ENCODE peak calls at places on chromosomes 6 and 20, in seven cellular contexts. One of them, this sample, is unnamed.

GRCh38 chr6:43812850-43813584 is 43.0 kb downstream of the VEGFA start:
- DNase-seq in cardiac muscle cell: no peak
- DNase-seq in fibroblast of the aortic adventitia: no peak
- DNase-seq in heart right ventricle: no peak
- DNase-seq in mesendoderm: no peak
- DNase-seq in right cardiac atrium: no peak
- DNase-seq in skeletal muscle cell: no peak
- DNase-seq in this sample: no peak

GRCh38 chr6:43807228-43808061 is 37.4 kb downstream of the VEGFA start:
- DNase-seq in cardiac muscle cell: no peak
- DNase-seq in fibroblast of the aortic adventitia: peak
- DNase-seq in heart right ventricle: no peak
- DNase-seq in mesendoderm: no peak
- DNase-seq in right cardiac atrium: peak
- DNase-seq in skeletal muscle cell: no peak
- DNase-seq in this sample: no peak

GRCh38 chr20:30811896-30812671 is 445.4 kb upstream of the DEFB115 start:
- DNase-seq in cardiac muscle cell: peak
- DNase-seq in fibroblast of the aortic adventitia: peak
- DNase-seq in heart right ventricle: peak
- DNase-seq in mesendoderm: peak
- DNase-seq in right cardiac atrium: peak
- DNase-seq in skeletal muscle cell: no peak
- DNase-seq in this sample: peak

GRCh38 chr20:64049887-64050260 is 435 bp upstream of the SOX18 start:
- DNase-seq in cardiac muscle cell: no peak
- DNase-seq in fibroblast of the aortic adventitia: no peak
- DNase-seq in heart right ventricle: peak
- DNase-seq in mesendoderm: no peak
- DNase-seq in right cardiac atrium: peak
- DNase-seq in skeletal muscle cell: no peak
- DNase-seq in this sample: peak

GRCh38 chr20:9301129-9302072 is 213.0 kb upstream of the LAMP5 start:
- DNase-seq in cardiac muscle cell: no peak
- DNase-seq in fibroblast of the aortic adventitia: peak
- DNase-seq in heart right ventricle: no peak
- DNase-seq in mesendoderm: no peak
- DNase-seq in right cardiac atrium: no peak
- DNase-seq in skeletal muscle cell: peak
- DNase-seq in this sample: no peak

GRCh38 chr6:150298029-150298380 is 70.8 kb upstream of the IYD start:
- DNase-seq in cardiac muscle cell: no peak
- DNase-seq in fibroblast of the aortic adventitia: no peak
- DNase-seq in heart right ventricle: no peak
- DNase-seq in mesendoderm: no peak
- DNase-seq in right cardiac atrium: no peak
- DNase-seq in skeletal muscle cell: no peak
- DNase-seq in this sample: no peak

GRCh38 chr6:132405143-132405915 is 4.1 kb upstream of the MOXD1 start:
- DNase-seq in cardiac muscle cell: no peak
- DNase-seq in fibroblast of the aortic adventitia: peak
- DNase-seq in heart right ventricle: no peak
- DNase-seq in mesendoderm: no peak
- DNase-seq in right cardiac atrium: no peak
- DNase-seq in skeletal muscle cell: no peak
- DNase-seq in this sample: no peak

GRCh38 chr6:150394886-150395285 is 26.1 kb downstream of the IYD start:
- DNase-seq in cardiac muscle cell: no peak
- DNase-seq in fibroblast of the aortic adventitia: no peak
- DNase-seq in heart right ventricle: no peak
- DNase-seq in mesendoderm: no peak
- DNase-seq in right cardiac atrium: no peak
- DNase-seq in skeletal muscle cell: no peak
- DNase-seq in this sample: no peak

GRCh38 chr6:35782424-35782823 is 1.6 kb downstream of the CLPSL1 start:
- DNase-seq in cardiac muscle cell: no peak
- DNase-seq in fibroblast of the aortic adventitia: no peak
- DNase-seq in heart right ventricle: no peak
- DNase-seq in mesendoderm: no peak
- DNase-seq in right cardiac atrium: no peak
- DNase-seq in skeletal muscle cell: no peak
- DNase-seq in this sample: no peak

GRCh38 chr6:104653786-104654185 is 205.9 kb downstream of the HACE1 start:
- DNase-seq in cardiac muscle cell: no peak
- DNase-seq in fibroblast of the aortic adventitia: no peak
- DNase-seq in heart right ventricle: no peak
- DNase-seq in mesendoderm: no peak
- DNase-seq in right cardiac atrium: no peak
- DNase-seq in skeletal muscle cell: no peak
- DNase-seq in this sample: no peak

GRCh38 chr6:156068870-156069269 is 613.2 kb upstream of the NOX3 start:
- DNase-seq in cardiac muscle cell: no peak
- DNase-seq in fibroblast of the aortic adventitia: no peak
- DNase-seq in heart right ventricle: no peak
- DNase-seq in mesendoderm: peak
- DNase-seq in right cardiac atrium: no peak
- DNase-seq in skeletal muscle cell: no peak
- DNase-seq in this sample: no peak

GRCh38 chr6:154995241-154996162 is at the start of gene TIAM2:
- DNase-seq in cardiac muscle cell: peak
- DNase-seq in fibroblast of the aortic adventitia: no peak
- DNase-seq in heart right ventricle: peak
- DNase-seq in mesendoderm: peak
- DNase-seq in right cardiac atrium: peak
- DNase-seq in skeletal muscle cell: no peak
- DNase-seq in this sample: peak

GRCh38 chr20:51750037-51750769 is 18.0 kb downstream of the ATP9A start:
- DNase-seq in cardiac muscle cell: no peak
- DNase-seq in fibroblast of the aortic adventitia: peak
- DNase-seq in heart right ventricle: peak
- DNase-seq in mesendoderm: peak
- DNase-seq in right cardiac atrium: peak
- DNase-seq in skeletal muscle cell: peak
- DNase-seq in this sample: peak

GRCh38 chr6:170164271-170164900 is 126.5 kb downstream of the DLL1 start:
- DNase-seq in cardiac muscle cell: no peak
- DNase-seq in fibroblast of the aortic adventitia: no peak
- DNase-seq in heart right ventricle: no peak
- DNase-seq in mesendoderm: no peak
- DNase-seq in right cardiac atrium: no peak
- DNase-seq in skeletal muscle cell: no peak
- DNase-seq in this sample: peak

GRCh38 chr20:19609642-19610223 is 148.3 kb upstream of the RIN2 start:
- DNase-seq in cardiac muscle cell: no peak
- DNase-seq in fibroblast of the aortic adventitia: no peak
- DNase-seq in heart right ventricle: no peak
- DNase-seq in mesendoderm: no peak
- DNase-seq in right cardiac atrium: no peak
- DNase-seq in skeletal muscle cell: no peak
- DNase-seq in this sample: no peak

GRCh38 chr6:139951172-139951571 is 576.7 kb upstream of the CITED2 start:
- DNase-seq in cardiac muscle cell: no peak
- DNase-seq in fibroblast of the aortic adventitia: no peak
- DNase-seq in heart right ventricle: no peak
- DNase-seq in mesendoderm: no peak
- DNase-seq in right cardiac atrium: no peak
- DNase-seq in skeletal muscle cell: no peak
- DNase-seq in this sample: no peak

GRCh38 chr6:32607263-32607987 is 17.8 kb upstream of the HLA-DRB1 start:
- DNase-seq in cardiac muscle cell: no peak
- DNase-seq in fibroblast of the aortic adventitia: no peak
- DNase-seq in heart right ventricle: no peak
- DNase-seq in mesendoderm: no peak
- DNase-seq in right cardiac atrium: no peak
- DNase-seq in skeletal muscle cell: no peak
- DNase-seq in this sample: no peak

GRCh38 chr20:11229772-11230171 is 556.0 kb upstream of the JAG1 start:
- DNase-seq in cardiac muscle cell: peak
- DNase-seq in fibroblast of the aortic adventitia: peak
- DNase-seq in heart right ventricle: peak
- DNase-seq in mesendoderm: peak
- DNase-seq in right cardiac atrium: peak
- DNase-seq in skeletal muscle cell: peak
- DNase-seq in this sample: no peak

GRCh38 chr20:17381701-17382100 is 149.5 kb downstream of the BFSP1 start:
- DNase-seq in cardiac muscle cell: no peak
- DNase-seq in fibroblast of the aortic adventitia: no peak
- DNase-seq in heart right ventricle: no peak
- DNase-seq in mesendoderm: no peak
- DNase-seq in right cardiac atrium: no peak
- DNase-seq in skeletal muscle cell: no peak
- DNase-seq in this sample: no peak

GRCh38 chr6:52522151-52522626 is 54.7 kb downstream of the TRAM2 start:
- DNase-seq in cardiac muscle cell: no peak
- DNase-seq in fibroblast of the aortic adventitia: peak
- DNase-seq in heart right ventricle: peak
- DNase-seq in mesendoderm: no peak
- DNase-seq in right cardiac atrium: peak
- DNase-seq in skeletal muscle cell: no peak
- DNase-seq in this sample: peak

GRCh38 chr6:118893095-118893881 is 664 bp upstream of the ASF1A start:
- DNase-seq in cardiac muscle cell: peak
- DNase-seq in fibroblast of the aortic adventitia: peak
- DNase-seq in heart right ventricle: no peak
- DNase-seq in mesendoderm: peak
- DNase-seq in right cardiac atrium: peak
- DNase-seq in skeletal muscle cell: no peak
- DNase-seq in this sample: peak

GRCh38 chr6:139871844-139872510 is 497.5 kb upstream of the CITED2 start:
- DNase-seq in cardiac muscle cell: no peak
- DNase-seq in fibroblast of the aortic adventitia: no peak
- DNase-seq in heart right ventricle: no peak
- DNase-seq in mesendoderm: no peak
- DNase-seq in right cardiac atrium: no peak
- DNase-seq in skeletal muscle cell: no peak
- DNase-seq in this sample: no peak

GRCh38 chr6:51996296-51996947 is 91.0 kb downstream of the PKHD1 start:
- DNase-seq in cardiac muscle cell: no peak
- DNase-seq in fibroblast of the aortic adventitia: no peak
- DNase-seq in heart right ventricle: no peak
- DNase-seq in mesendoderm: no peak
- DNase-seq in right cardiac atrium: no peak
- DNase-seq in skeletal muscle cell: no peak
- DNase-seq in this sample: no peak

GRCh38 chr6:90611543-90611864 is 24.6 kb upstream of the MAP3K7 start:
- DNase-seq in cardiac muscle cell: no peak
- DNase-seq in fibroblast of the aortic adventitia: no peak
- DNase-seq in heart right ventricle: no peak
- DNase-seq in mesendoderm: no peak
- DNase-seq in right cardiac atrium: no peak
- DNase-seq in skeletal muscle cell: no peak
- DNase-seq in this sample: no peak
- H3K4me3 ChIP-seq in cardiac muscle cell: peak
- H3K4me3 ChIP-seq in fibroblast of the aortic adventitia: peak
- H3K4me3 ChIP-seq in heart right ventricle: peak
- H3K4me3 ChIP-seq in mesendoderm: peak
- H3K4me3 ChIP-seq in right cardiac atrium: peak
- H3K4me3 ChIP-seq in skeletal muscle cell: peak
- H3K4me3 ChIP-seq in this sample: peak

GRCh38 chr6:16504608-16505007 is 256.7 kb downstream of the ATXN1 start:
- DNase-seq in cardiac muscle cell: no peak
- DNase-seq in fibroblast of the aortic adventitia: no peak
- DNase-seq in heart right ventricle: no peak
- DNase-seq in mesendoderm: no peak
- DNase-seq in right cardiac atrium: no peak
- DNase-seq in skeletal muscle cell: no peak
- DNase-seq in this sample: no peak

GRCh38 chr6:16508959-16509358 is 252.3 kb downstream of the ATXN1 start:
- DNase-seq in cardiac muscle cell: no peak
- DNase-seq in fibroblast of the aortic adventitia: no peak
- DNase-seq in heart right ventricle: no peak
- DNase-seq in mesendoderm: no peak
- DNase-seq in right cardiac atrium: no peak
- DNase-seq in skeletal muscle cell: no peak
- DNase-seq in this sample: no peak

GRCh38 chr6:16505711-16506362 is 255.4 kb downstream of the ATXN1 start:
- DNase-seq in cardiac muscle cell: no peak
- DNase-seq in fibroblast of the aortic adventitia: peak
- DNase-seq in heart right ventricle: no peak
- DNase-seq in mesendoderm: no peak
- DNase-seq in right cardiac atrium: no peak
- DNase-seq in skeletal muscle cell: peak
- DNase-seq in this sample: no peak

GRCh38 chr6:16503241-16503775 is 258.0 kb downstream of the ATXN1 start:
- DNase-seq in cardiac muscle cell: no peak
- DNase-seq in fibroblast of the aortic adventitia: no peak
- DNase-seq in heart right ventricle: no peak
- DNase-seq in mesendoderm: no peak
- DNase-seq in right cardiac atrium: no peak
- DNase-seq in skeletal muscle cell: no peak
- DNase-seq in this sample: no peak

DNA sequence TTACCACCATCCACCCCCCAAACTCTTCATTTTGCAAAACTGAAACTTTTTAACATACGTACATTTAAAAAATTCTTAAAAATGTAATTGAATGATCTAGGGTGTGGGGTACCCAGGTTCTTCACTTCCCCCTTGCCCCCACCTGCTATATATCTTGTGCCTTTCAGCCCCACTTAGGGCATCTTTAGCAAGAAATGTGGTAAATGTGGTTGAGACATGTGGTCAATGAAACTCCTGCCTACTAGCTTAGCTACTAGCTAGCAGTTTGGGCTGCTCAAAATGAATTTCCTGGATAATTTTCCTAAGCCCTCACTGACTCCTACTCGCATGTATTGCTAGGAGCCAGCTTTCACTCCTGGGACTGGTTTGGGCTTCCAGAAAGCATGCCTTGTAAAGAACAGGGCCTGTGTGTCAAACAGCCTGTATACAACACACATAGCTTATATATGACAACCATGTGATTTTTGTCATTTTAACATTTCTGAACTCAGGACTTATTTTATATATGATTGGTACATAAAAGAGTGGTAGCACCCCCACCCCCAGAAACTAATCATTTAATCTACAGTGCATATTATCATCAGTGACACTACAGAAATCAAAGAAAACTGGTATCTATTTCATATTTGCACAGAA is 257.2 kb downstream of the ATXN1 start:
- DNase-seq in cardiac muscle cell: no peak
- DNase-seq in fibroblast of the aortic adventitia: no peak
- DNase-seq in heart right ventricle: no peak
- DNase-seq in mesendoderm: no peak
- DNase-seq in right cardiac atrium: no peak
- DNase-seq in skeletal muscle cell: no peak
- DNase-seq in this sample: no peak
- H3K4me3 ChIP-seq in cardiac muscle cell: no peak
- H3K4me3 ChIP-seq in fibroblast of the aortic adventitia: no peak
- H3K4me3 ChIP-seq in heart right ventricle: no peak
- H3K4me3 ChIP-seq in mesendoderm: no peak
- H3K4me3 ChIP-seq in right cardiac atrium: no peak
- H3K4me3 ChIP-seq in skeletal muscle cell: no peak
- H3K4me3 ChIP-seq in this sample: no peak

GRCh38 chr6:121314407-121315112 is 19.7 kb downstream of the TBC1D32 start:
- DNase-seq in cardiac muscle cell: no peak
- DNase-seq in fibroblast of the aortic adventitia: no peak
- DNase-seq in heart right ventricle: no peak
- DNase-seq in mesendoderm: no peak
- DNase-seq in right cardiac atrium: no peak
- DNase-seq in skeletal muscle cell: no peak
- DNase-seq in this sample: no peak
- H3K4me3 ChIP-seq in cardiac muscle cell: no peak
- H3K4me3 ChIP-seq in fibroblast of the aortic adventitia: no peak
- H3K4me3 ChIP-seq in heart right ventricle: no peak
- H3K4me3 ChIP-seq in mesendoderm: no peak
- H3K4me3 ChIP-seq in right cardiac atrium: no peak
- H3K4me3 ChIP-seq in skeletal muscle cell: no peak
- H3K4me3 ChIP-seq in this sample: no peak

GRCh38 chr20:278607-279571 is 11.7 kb downstream of the C20orf96 start:
- DNase-seq in cardiac muscle cell: no peak
- DNase-seq in fibroblast of the aortic adventitia: no peak
- DNase-seq in heart right ventricle: peak
- DNase-seq in mesendoderm: peak
- DNase-seq in right cardiac atrium: peak
- DNase-seq in skeletal muscle cell: no peak
- DNase-seq in this sample: peak
- H3K4me3 ChIP-seq in cardiac muscle cell: no peak
- H3K4me3 ChIP-seq in fibroblast of the aortic adventitia: peak
- H3K4me3 ChIP-seq in heart right ventricle: peak
- H3K4me3 ChIP-seq in mesendoderm: no peak
- H3K4me3 ChIP-seq in right cardiac atrium: peak
- H3K4me3 ChIP-seq in skeletal muscle cell: no peak
- H3K4me3 ChIP-seq in this sample: no peak